ENCODE peak calls at places on chromosomes 16 and 17, in nine cellular contexts. One of them, this sample, is unnamed.

GRCh38 chr16:2829501-2830354 is at the start of gene ZG16B:
- DNase-seq in kidney tubule cell: no peak
- DNase-seq in mesothelial cell of epicardium: no peak
- DNase-seq in NCI-H748 treated with DMSO at 0.1 percent for 48 hours: no peak
- DNase-seq in T-helper 2 cell treated with Interferon-gamma antibody and Interleukin-4, amounts not matched to agents 5 μg/mL and 100 μg/mL, for 36 hours: no peak
- DNase-seq in Calu3: peak; percentile 36
- DNase-seq in germinal center: no peak
- DNase-seq in memory B cell: no peak
- DNase-seq in T-helper 1 cell: no peak
- DNase-seq in this sample: no peak

GRCh38 chr17:17836818-17837379 is at the start of gene SREBF1:
- DNase-seq in T-helper 1 cell: peak; percentile 49
- DNase-seq in memory B cell: peak; percentile 68
- DNase-seq in NCI-H748 treated with DMSO at 0.1 percent for 48 hours: peak; percentile 38
- DNase-seq in kidney tubule cell: peak; percentile 57
- DNase-seq in germinal center: peak; percentile 87
- DNase-seq in mesothelial cell of epicardium: peak; percentile 69
- DNase-seq in Calu3: peak; percentile 57
- DNase-seq in T-helper 2 cell treated with Interferon-gamma antibody and Interleukin-4, amounts not matched to agents 5 μg/mL and 100 μg/mL, for 36 hours: peak; percentile 74
- DNase-seq in this sample: no peak

GRCh38 chr17:38353084-38353604 is 1.5 kb downstream of the SOCS7 start:
- DNase-seq in NCI-H748 treated with DMSO at 0.1 percent for 48 hours: no peak
- DNase-seq in memory B cell: no peak
- DNase-seq in Calu3: no peak
- DNase-seq in kidney tubule cell: no peak
- DNase-seq in T-helper 1 cell: no peak
- DNase-seq in T-helper 2 cell treated with Interferon-gamma antibody and Interleukin-4, amounts not matched to agents 5 μg/mL and 100 μg/mL, for 36 hours: no peak
- DNase-seq in germinal center: no peak
- DNase-seq in mesothelial cell of epicardium: no peak
- DNase-seq in this sample: no peak

GRCh38 chr16:89863741-89864391 is 9.5 kb upstream of the TCF25 start:
- DNase-seq in T-helper 2 cell treated with Interferon-gamma antibody and Interleukin-4, amounts not matched to agents 5 μg/mL and 100 μg/mL, for 36 hours: peak; percentile 62
- DNase-seq in Calu3: no peak
- DNase-seq in germinal center: peak; percentile 59
- DNase-seq in NCI-H748 treated with DMSO at 0.1 percent for 48 hours: no peak
- DNase-seq in kidney tubule cell: no peak
- DNase-seq in T-helper 1 cell: no peak
- DNase-seq in memory B cell: peak; percentile 30
- DNase-seq in mesothelial cell of epicardium: no peak
- DNase-seq in this sample: no peak

GRCh38 chr17:82238562-82239201 is 9.8 kb downstream of the SLC16A3 start:
- DNase-seq in Calu3: no peak
- DNase-seq in kidney tubule cell: peak; percentile 77
- DNase-seq in NCI-H748 treated with DMSO at 0.1 percent for 48 hours: no peak
- DNase-seq in mesothelial cell of epicardium: no peak
- DNase-seq in germinal center: no peak
- DNase-seq in T-helper 2 cell treated with Interferon-gamma antibody and Interleukin-4, amounts not matched to agents 5 μg/mL and 100 μg/mL, for 36 hours: peak; percentile 71
- DNase-seq in T-helper 1 cell: peak; percentile 66
- DNase-seq in memory B cell: no peak
- DNase-seq in this sample: no peak

GRCh38 chr17:73191443-73192218 is 1.2 kb upstream of the COG1 start:
- DNase-seq in memory B cell: peak; percentile 50
- DNase-seq in germinal center: peak; percentile 82
- DNase-seq in mesothelial cell of epicardium: peak; percentile 58
- DNase-seq in T-helper 2 cell treated with Interferon-gamma antibody and Interleukin-4, amounts not matched to agents 5 μg/mL and 100 μg/mL, for 36 hours: peak; percentile 56
- DNase-seq in kidney tubule cell: peak; percentile 72
- DNase-seq in NCI-H748 treated with DMSO at 0.1 percent for 48 hours: peak; percentile 35
- DNase-seq in T-helper 1 cell: peak; percentile 25
- DNase-seq in Calu3: peak; percentile 68
- DNase-seq in this sample: peak; percentile 51

GRCh38 chr17:7354262-7354781 is 634 bp upstream of the TMEM95 start:
- DNase-seq in germinal center: no peak
- DNase-seq in memory B cell: no peak
- DNase-seq in kidney tubule cell: peak; percentile 73
- DNase-seq in NCI-H748 treated with DMSO at 0.1 percent for 48 hours: peak; percentile 69
- DNase-seq in mesothelial cell of epicardium: no peak
- DNase-seq in Calu3: no peak
- DNase-seq in T-helper 1 cell: no peak
- DNase-seq in T-helper 2 cell treated with Interferon-gamma antibody and Interleukin-4, amounts not matched to agents 5 μg/mL and 100 μg/mL, for 36 hours: no peak
- DNase-seq in this sample: no peak

GRCh38 chr16:55661842-55662479 is 6.2 kb downstream of the SLC6A2 start:
- DNase-seq in memory B cell: no peak
- DNase-seq in Calu3: no peak
- DNase-seq in mesothelial cell of epicardium: no peak
- DNase-seq in T-helper 1 cell: no peak
- DNase-seq in T-helper 2 cell treated with Interferon-gamma antibody and Interleukin-4, amounts not matched to agents 5 μg/mL and 100 μg/mL, for 36 hours: no peak
- DNase-seq in kidney tubule cell: no peak
- DNase-seq in NCI-H748 treated with DMSO at 0.1 percent for 48 hours: no peak
- DNase-seq in germinal center: no peak
- DNase-seq in this sample: peak; percentile 28

GRCh38 chr16:69113216-69113615 is 7.8 kb downstream of the HAS3 start:
- DNase-seq in NCI-H748 treated with DMSO at 0.1 percent for 48 hours: no peak
- DNase-seq in memory B cell: no peak
- DNase-seq in T-helper 2 cell treated with Interferon-gamma antibody and Interleukin-4, amounts not matched to agents 5 μg/mL and 100 μg/mL, for 36 hours: no peak
- DNase-seq in T-helper 1 cell: no peak
- DNase-seq in germinal center: no peak
- DNase-seq in kidney tubule cell: no peak
- DNase-seq in mesothelial cell of epicardium: no peak
- DNase-seq in Calu3: no peak
- DNase-seq in this sample: no peak

GRCh38 chr17:49193513-49194296 is 16.7 kb downstream of the GNGT2 start:
- DNase-seq in Calu3: peak; percentile 23
- DNase-seq in T-helper 2 cell treated with Interferon-gamma antibody and Interleukin-4, amounts not matched to agents 5 μg/mL and 100 μg/mL, for 36 hours: no peak
- DNase-seq in T-helper 1 cell: no peak
- DNase-seq in memory B cell: peak; percentile 38
- DNase-seq in kidney tubule cell: peak; percentile 99
- DNase-seq in germinal center: peak; percentile 60
- DNase-seq in NCI-H748 treated with DMSO at 0.1 percent for 48 hours: peak; percentile 34
- DNase-seq in mesothelial cell of epicardium: peak; percentile 43
- DNase-seq in this sample: no peak

GRCh38 chr16:50711862-50712567 is 18.6 kb downstream of the NOD2 start:
- DNase-seq in kidney tubule cell: no peak
- DNase-seq in Calu3: no peak
- DNase-seq in T-helper 2 cell treated with Interferon-gamma antibody and Interleukin-4, amounts not matched to agents 5 μg/mL and 100 μg/mL, for 36 hours: no peak
- DNase-seq in memory B cell: no peak
- DNase-seq in NCI-H748 treated with DMSO at 0.1 percent for 48 hours: no peak
- DNase-seq in germinal center: no peak
- DNase-seq in T-helper 1 cell: no peak
- DNase-seq in mesothelial cell of epicardium: no peak
- DNase-seq in this sample: peak; percentile 94

GRCh38 chr17:17088104-17088485 is 45.8 kb downstream of the MPRIP start:
- DNase-seq in Calu3: no peak
- DNase-seq in memory B cell: no peak
- DNase-seq in kidney tubule cell: no peak
- DNase-seq in NCI-H748 treated with DMSO at 0.1 percent for 48 hours: no peak
- DNase-seq in germinal center: no peak
- DNase-seq in T-helper 1 cell: no peak
- DNase-seq in T-helper 2 cell treated with Interferon-gamma antibody and Interleukin-4, amounts not matched to agents 5 μg/mL and 100 μg/mL, for 36 hours: no peak
- DNase-seq in mesothelial cell of epicardium: no peak
- DNase-seq in this sample: no peak

GRCh38 chr17:17750881-17751280 is 69.6 kb downstream of the RAI1 start:
- DNase-seq in memory B cell: peak; percentile 40
- DNase-seq in NCI-H748 treated with DMSO at 0.1 percent for 48 hours: no peak
- DNase-seq in germinal center: peak; percentile 79
- DNase-seq in T-helper 2 cell treated with Interferon-gamma antibody and Interleukin-4, amounts not matched to agents 5 μg/mL and 100 μg/mL, for 36 hours: peak; percentile 33
- DNase-seq in Calu3: no peak
- DNase-seq in kidney tubule cell: no peak
- DNase-seq in mesothelial cell of epicardium: no peak
- DNase-seq in T-helper 1 cell: no peak
- DNase-seq in this sample: no peak

GRCh38 chr16:30148101-30148500 is 25.1 kb upstream of the MAPK3 start:
- DNase-seq in T-helper 1 cell: no peak
- DNase-seq in T-helper 2 cell treated with Interferon-gamma antibody and Interleukin-4, amounts not matched to agents 5 μg/mL and 100 μg/mL, for 36 hours: no peak
- DNase-seq in NCI-H748 treated with DMSO at 0.1 percent for 48 hours: no peak
- DNase-seq in germinal center: no peak
- DNase-seq in kidney tubule cell: no peak
- DNase-seq in mesothelial cell of epicardium: no peak
- DNase-seq in Calu3: no peak
- DNase-seq in memory B cell: no peak
- DNase-seq in this sample: no peak

GRCh38 chr17:13409455-13409854 is 192.3 kb downstream of the HS3ST3A1 start:
- DNase-seq in T-helper 1 cell: no peak
- DNase-seq in memory B cell: no peak
- DNase-seq in NCI-H748 treated with DMSO at 0.1 percent for 48 hours: no peak
- DNase-seq in T-helper 2 cell treated with Interferon-gamma antibody and Interleukin-4, amounts not matched to agents 5 μg/mL and 100 μg/mL, for 36 hours: no peak
- DNase-seq in Calu3: no peak
- DNase-seq in kidney tubule cell: no peak
- DNase-seq in germinal center: no peak
- DNase-seq in mesothelial cell of epicardium: no peak
- DNase-seq in this sample: no peak

GRCh38 chr17:8173056-8173870 is 2.9 kb downstream of the TMEM107 start:
- DNase-seq in mesothelial cell of epicardium: no peak
- DNase-seq in Calu3: peak; percentile 58
- DNase-seq in NCI-H748 treated with DMSO at 0.1 percent for 48 hours: peak; percentile 99
- DNase-seq in T-helper 1 cell: peak; percentile 58
- DNase-seq in memory B cell: peak; percentile 89
- DNase-seq in T-helper 2 cell treated with Interferon-gamma antibody and Interleukin-4, amounts not matched to agents 5 μg/mL and 100 μg/mL, for 36 hours: peak; percentile 84
- DNase-seq in kidney tubule cell: peak; percentile 99
- DNase-seq in germinal center: peak; percentile 80
- DNase-seq in this sample: peak; percentile 68

GRCh38 chr16:59356709-59357108 is 622.6 kb upstream of the GOT2 start:
- DNase-seq in germinal center: no peak
- DNase-seq in T-helper 2 cell treated with Interferon-gamma antibody and Interleukin-4, amounts not matched to agents 5 μg/mL and 100 μg/mL, for 36 hours: no peak
- DNase-seq in memory B cell: no peak
- DNase-seq in T-helper 1 cell: no peak
- DNase-seq in Calu3: no peak
- DNase-seq in mesothelial cell of epicardium: no peak
- DNase-seq in NCI-H748 treated with DMSO at 0.1 percent for 48 hours: no peak
- DNase-seq in kidney tubule cell: no peak
- DNase-seq in this sample: no peak

GRCh38 chr16:56279132-56279531 is 87.8 kb downstream of the GNAO1 start:
- DNase-seq in Calu3: peak; percentile 59
- DNase-seq in NCI-H748 treated with DMSO at 0.1 percent for 48 hours: no peak
- DNase-seq in T-helper 1 cell: no peak
- DNase-seq in germinal center: no peak
- DNase-seq in mesothelial cell of epicardium: no peak
- DNase-seq in memory B cell: no peak
- DNase-seq in T-helper 2 cell treated with Interferon-gamma antibody and Interleukin-4, amounts not matched to agents 5 μg/mL and 100 μg/mL, for 36 hours: peak; percentile 33
- DNase-seq in kidney tubule cell: no peak
- DNase-seq in this sample: no peak

GRCh38 chr16:69365901-69366300 is 14.3 kb upstream of the TMED6 start:
- DNase-seq in Calu3: no peak
- DNase-seq in NCI-H748 treated with DMSO at 0.1 percent for 48 hours: no peak
- DNase-seq in memory B cell: no peak
- DNase-seq in T-helper 1 cell: no peak
- DNase-seq in kidney tubule cell: no peak
- DNase-seq in T-helper 2 cell treated with Interferon-gamma antibody and Interleukin-4, amounts not matched to agents 5 μg/mL and 100 μg/mL, for 36 hours: no peak
- DNase-seq in germinal center: no peak
- DNase-seq in mesothelial cell of epicardium: no peak
- DNase-seq in this sample: no peak

GRCh38 chr16:10618710-10619209 is 38.4 kb upstream of the EMP2 start:
- DNase-seq in T-helper 1 cell: no peak
- DNase-seq in germinal center: no peak
- DNase-seq in mesothelial cell of epicardium: no peak
- DNase-seq in NCI-H748 treated with DMSO at 0.1 percent for 48 hours: no peak
- DNase-seq in T-helper 2 cell treated with Interferon-gamma antibody and Interleukin-4, amounts not matched to agents 5 μg/mL and 100 μg/mL, for 36 hours: no peak
- DNase-seq in kidney tubule cell: no peak
- DNase-seq in memory B cell: no peak
- DNase-seq in Calu3: no peak
- DNase-seq in this sample: no peak

GRCh38 chr16:23771642-23772041 is 16.8 kb downstream of the CHP2 start:
- DNase-seq in NCI-H748 treated with DMSO at 0.1 percent for 48 hours: no peak
- DNase-seq in Calu3: no peak
- DNase-seq in germinal center: no peak
- DNase-seq in memory B cell: no peak
- DNase-seq in T-helper 2 cell treated with Interferon-gamma antibody and Interleukin-4, amounts not matched to agents 5 μg/mL and 100 μg/mL, for 36 hours: no peak
- DNase-seq in T-helper 1 cell: no peak
- DNase-seq in kidney tubule cell: peak; percentile 8
- DNase-seq in mesothelial cell of epicardium: no peak
- DNase-seq in this sample: no peak

GRCh38 chr17:50176559-50177471 is 11.0 kb downstream of the SGCA start:
- DNase-seq in T-helper 2 cell treated with Interferon-gamma antibody and Interleukin-4, amounts not matched to agents 5 μg/mL and 100 μg/mL, for 36 hours: no peak
- DNase-seq in kidney tubule cell: no peak
- DNase-seq in memory B cell: no peak
- DNase-seq in mesothelial cell of epicardium: no peak
- DNase-seq in NCI-H748 treated with DMSO at 0.1 percent for 48 hours: no peak
- DNase-seq in T-helper 1 cell: no peak
- DNase-seq in Calu3: no peak
- DNase-seq in germinal center: no peak
- DNase-seq in this sample: no peak

GRCh38 chr16:8887952-8888560 is 5.9 kb downstream of the LITAFD start:
- DNase-seq in germinal center: no peak
- DNase-seq in kidney tubule cell: peak; percentile 81
- DNase-seq in mesothelial cell of epicardium: no peak
- DNase-seq in T-helper 2 cell treated with Interferon-gamma antibody and Interleukin-4, amounts not matched to agents 5 μg/mL and 100 μg/mL, for 36 hours: no peak
- DNase-seq in Calu3: no peak
- DNase-seq in T-helper 1 cell: no peak
- DNase-seq in NCI-H748 treated with DMSO at 0.1 percent for 48 hours: no peak
- DNase-seq in memory B cell: no peak
- DNase-seq in this sample: peak; percentile 54

This sample was measured in substantia nigra.